ENCODE peak calls at places on chromosomes 2 and 18, in six cellular contexts. W is small intestine, N is glutamatergic neuron, Q is foreskin fibroblast, A is PC-3, G is IMR-90. Y is an unnamed sample.

GRCh38 chr2:135798762-135799161 is 38.2 kb downstream of the LCT start:
- DNase-seq in W (no peak), N (no peak), Q (peak), A (peak), G (no peak), Y (no peak)

GRCh38 chr2:229230911-229231310 is 40.2 kb downstream of the PID1 start:
- DNase-seq in W (no peak), N (no peak), Q (no peak), A (no peak), G (no peak), Y (no peak)

GRCh38 chr18:49019446-49020045 is 68.8 kb upstream of the SMAD7 start:
- DNase-seq in W (no peak), N (no peak), Q (no peak), A (no peak), G (peak), Y (no peak)

GRCh38 chr2:75547345-75548035 is 13.2 kb downstream of the EVA1A start:
- DNase-seq in W (no peak), N (no peak), Q (peak), A (no peak), G (peak), Y (no peak)

GRCh38 chr18:13501896-13502295 is 224.5 kb downstream of the FAM210A start:
- DNase-seq in W (no peak), N (no peak), Q (no peak), A (no peak), G (no peak), Y (no peak)

GRCh38 chr2:37211212-37211611 is 14.9 kb downstream of the CEBPZOS start:
- DNase-seq in W (no peak), N (no peak), Q (no peak), A (no peak), G (peak), Y (no peak)

GRCh38 chr2:160649698-160650097 is 156.1 kb upstream of the RBMS1 start:
- DNase-seq in W (no peak), N (no peak), Q (no peak), A (no peak), G (no peak), Y (no peak)

GRCh38 chr2:38074775-38075435 is 1.0 kb downstream of the CYP1B1 start:
- DNase-seq in W (no peak), N (peak), Q (peak), A (peak), G (no peak), Y (peak)

GRCh38 chr2:220162320-220162719 is 534.9 kb downstream of the SLC4A3 start:
- DNase-seq in W (no peak), N (no peak), Q (peak), A (peak), G (peak), Y (no peak)

GRCh38 chr2:174158003-174158402 is 90.3 kb downstream of the OLA1 start:
- DNase-seq in W (peak), N (peak), Q (peak), A (peak), G (no peak), Y (no peak)

GRCh38 chr2:231604685-231605606 is 12.3 kb downstream of the TEX44 start:
- DNase-seq in W (peak), N (peak), Q (peak), A (peak), G (peak), Y (peak)

GRCh38 chr18:48193521-48194251 is 215.5 kb downstream of the ZBTB7C start:
- DNase-seq in W (no peak), N (no peak), Q (no peak), A (no peak), G (no peak), Y (peak)

GRCh38 chr18:73774836-73775509 is 372.7 kb downstream of the FBXO15 start:
- DNase-seq in W (no peak), N (no peak), Q (no peak), A (peak), G (no peak), Y (peak)